ENCODE peak calls at places on chromosomes 11 and 22, in eight cellular contexts. K, U, Q, G, F, Z, S and J are unnamed samples. For H3K9me3, the result is how much of the 10 kb centered on the place peaks cover.

GRCh38 chr22:22706253-22706940 is 62.0 kb downstream of the GGTLC2 start:
- DNase-seq in K (no peak), U (no peak), Q (no peak), G (no peak), F (no peak), Z (no peak), S (no peak), J (no peak)

GRCh38 chr22:18968011-18968749 is 32.1 kb upstream of the PRODH start:
- DNase-seq in K (no peak), U (no peak), Q (peak), G (peak), F (peak), Z (no peak), S (peak), J (no peak)

GRCh38 chr11:9073826-9074225 is 17.6 kb downstream of the SCUBE2 start:
- DNase-seq in K (peak), U (no peak), Q (no peak), G (no peak), F (no peak), Z (no peak), S (no peak), J (no peak)

GRCh38 chr11:77207618-77208313 is 79.7 kb downstream of the MYO7A start:
- DNase-seq in K (no peak), U (no peak), Q (peak), G (no peak), F (no peak), Z (no peak), S (no peak), J (no peak)

GRCh38 chr11:57547854-57548377 is 10.5 kb downstream of the SMTNL1 start:
- DNase-seq in K (no peak), U (peak), Q (peak), G (no peak), F (no peak), Z (no peak), S (no peak), J (no peak)

GRCh38 chr22:29817724-29818123 is 20.4 kb downstream of the ASCC2 start:
- DNase-seq in K (no peak), U (no peak), Q (no peak), G (no peak), F (no peak), Z (no peak), S (no peak), J (no peak)

GRCh38 chr22:37735054-37735453 is 38.2 kb downstream of the TRIOBP start:
- DNase-seq in K (no peak), U (no peak), Q (peak), G (no peak), F (no peak), Z (no peak), S (peak), J (no peak)

GRCh38 chr11:68373189-68373809 is 60.9 kb downstream of the LRP5 start:
- DNase-seq in K (no peak), U (no peak), Q (no peak), G (no peak), F (peak), Z (no peak), S (no peak), J (no peak)

GRCh38 chr22:24801906-24802504 is 4.0 kb upstream of the SGSM1 start:
- DNase-seq in K (no peak), U (no peak), Q (no peak), G (peak), F (no peak), Z (no peak), S (no peak), J (no peak)

GRCh38 chr22:46178755-46179505 is 28.6 kb downstream of the PPARA start:
- DNase-seq in K (no peak), U (no peak), Q (no peak), G (no peak), F (no peak), Z (no peak), S (no peak), J (no peak)

GRCh38 chr22:23591203-23591791 is 11.2 kb upstream of the IGLL1 start:
- DNase-seq in K (peak), U (peak), Q (peak), G (peak), F (peak), Z (peak), S (peak), J (peak)

GRCh38 chr22:24325105-24325757 is 54.6 kb downstream of the SPECC1L start:
- DNase-seq in K (peak), U (peak), Q (no peak), G (no peak), F (no peak), Z (no peak), S (no peak), J (no peak)

GRCh38 chr22:38834991-38835390 is 8.8 kb downstream of the NPTXR start:
- DNase-seq in K (no peak), U (no peak), Q (no peak), G (no peak), F (no peak), Z (no peak), S (no peak), J (no peak)

GRCh38 chr11:73310076-73310475 is 2.0 kb downstream of the ARHGEF17 start:
- DNase-seq in K (no peak), U (no peak), Q (no peak), G (no peak), F (peak), Z (no peak), S (no peak), J (no peak)

GRCh38 chr11:34411786-34412185 is 26.9 kb upstream of the CAT start:
- DNase-seq in K (peak), U (no peak), Q (no peak), G (no peak), F (no peak), Z (no peak), S (no peak), J (no peak)

GRCh38 chr11:134667505-134667904 is 255.5 kb upstream of the B3GAT1 start:
- DNase-seq in K (no peak), U (no peak), Q (peak), G (no peak), F (no peak), Z (no peak), S (no peak), J (no peak)

GRCh38 chr11:65553301-65554001 is 4.7 kb downstream of the LTBP3 start:
- DNase-seq in K (no peak), U (peak), Q (peak), G (peak), F (peak), Z (no peak), S (no peak), J (peak)

GRCh38 chr22:20027966-20028854 is 7.3 kb downstream of the TANGO2 start:
- DNase-seq in K (no peak), U (no peak), Q (no peak), G (no peak), F (peak), Z (no peak), S (no peak), J (no peak)

GRCh38 chr11:119726585-119727522 is 2.1 kb downstream of the NECTIN1 start:
- DNase-seq in K (no peak), U (no peak), Q (peak), G (no peak), F (no peak), Z (no peak), S (peak), J (no peak)

GRCh38 chr11:60771879-60772525 is 13.1 kb upstream of the MS4A10 start:
- DNase-seq in K (no peak), U (no peak), Q (no peak), G (no peak), F (peak), Z (no peak), S (no peak), J (no peak)

GRCh38 chr11:73334244-73335203 is 26.4 kb downstream of the ARHGEF17 start:
- DNase-seq in K (peak), U (no peak), Q (peak), G (no peak), F (peak), Z (peak), S (no peak), J (no peak)

GRCh38 chr11:115166826-115167225 is 337.4 kb downstream of the CADM1 start:
- DNase-seq in K (peak), U (no peak), Q (no peak), G (no peak), F (no peak), Z (no peak), S (no peak), J (no peak)

GRCh38 chr22:29587938-29588699 is 7.2 kb upstream of the NIPSNAP1 start:
- DNase-seq in K (peak), U (no peak), Q (no peak), G (no peak), F (no peak), Z (no peak), S (no peak), J (no peak)

GRCh38 chr22:35407352-35407751 is 7.4 kb downstream of the MCM5 start:
- DNase-seq in K (no peak), U (no peak), Q (no peak), G (no peak), F (no peak), Z (no peak), S (no peak), J (no peak)

GRCh38 chr11:12109591-12110196 is 696 bp upstream of the MICAL2 start:
- DNase-seq in K (peak), U (no peak), Q (no peak), G (peak), F (no peak), Z (no peak), S (no peak), J (no peak)

GRCh38 chr22:46390652-46391301 is 55.3 kb downstream of the TRMU start:
- DNase-seq in K (peak), U (no peak), Q (peak), G (no peak), F (peak), Z (no peak), S (no peak), J (no peak)

GRCh38 chr11:111331711-111332479 is 33.5 kb downstream of the POU2AF3 start:
- DNase-seq in K (peak), U (no peak), Q (no peak), G (no peak), F (no peak), Z (no peak), S (no peak), J (no peak)

GRCh38 chr22:48640890-48641771 is 1186.5 kb downstream of the BRD1 start:
- DNase-seq in K (no peak), U (no peak), Q (no peak), G (no peak), F (no peak), Z (no peak), S (no peak), J (no peak)
- H3K9me3 ChIP-seq in K (half or more), U (under half), Q (under half), G (under half), F (under half), Z (under half), S (under half), J (under half)

DNA sequence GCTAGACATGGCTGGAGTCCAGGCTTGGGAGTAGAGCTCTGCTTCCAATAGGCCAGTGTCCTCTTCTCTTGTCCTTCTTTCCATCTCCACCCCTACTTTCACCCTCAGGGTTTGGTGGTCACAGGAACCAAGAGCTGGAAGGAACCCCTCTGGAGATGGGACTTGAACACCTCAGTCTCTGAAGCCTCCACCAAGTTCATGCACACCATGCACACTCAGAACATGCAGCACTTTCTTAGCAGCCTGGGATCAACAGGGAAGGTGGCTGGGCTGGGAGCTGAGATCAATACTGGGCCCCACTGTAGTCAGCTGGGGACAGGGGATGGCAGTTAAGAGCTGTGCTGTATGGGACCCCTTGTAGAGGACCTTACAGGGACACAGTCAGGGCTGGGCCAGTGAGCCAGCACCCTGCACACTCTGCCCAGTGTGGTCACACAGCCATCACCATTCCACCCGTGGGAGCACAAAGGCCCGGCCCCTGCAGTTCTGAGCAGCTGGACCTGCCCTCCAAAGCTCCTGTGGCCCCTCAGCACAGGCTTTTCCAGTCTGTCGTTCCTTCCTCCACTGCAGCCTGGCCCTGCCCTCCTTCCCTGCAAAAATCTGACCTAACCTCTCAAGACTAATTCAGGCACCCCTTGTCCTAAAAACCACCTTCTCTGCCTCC is 47.7 kb downstream of the GAB4 start:
- DNase-seq in K (no peak), U (no peak), Q (no peak), G (no peak), F (no peak), Z (no peak), S (no peak), J (no peak)
- H3K9me3 ChIP-seq in K (under half), U (under half), Q (under half), G (under half), F (under half), Z (under half), S (under half), J (under half)

GRCh38 chr22:11629661-11630385 is 3898.2 kb upstream of the OR11H1 start:
- DNase-seq in K (no peak), U (no peak), Q (no peak), G (no peak), F (peak), Z (no peak), S (no peak), J (no peak)

GRCh38 chr22:11628651-11629511 is 3899.1 kb upstream of the OR11H1 start:
- DNase-seq in K (no peak), U (no peak), Q (no peak), G (no peak), F (peak), Z (no peak), S (no peak), J (no peak)

GRCh38 chr22:11627436-11627797 is 3900.6 kb upstream of the OR11H1 start:
- DNase-seq in K (no peak), U (no peak), Q (no peak), G (no peak), F (peak), Z (no peak), S (no peak), J (no peak)

GRCh38 chr22:11627798-11628650 is 3900.0 kb upstream of the OR11H1 start:
- DNase-seq in K (no peak), U (no peak), Q (no peak), G (no peak), F (peak), Z (no peak), S (no peak), J (no peak)

GRCh38 chr22:11626422-11626773 is 3901.6 kb upstream of the OR11H1 start:
- DNase-seq in K (no peak), U (no peak), Q (no peak), G (no peak), F (no peak), Z (no peak), S (no peak), J (no peak)
- H3K9me3 ChIP-seq in K (half or more), U (under half), Q (half or more), G (under half), F (under half), Z (under half), S (under half), J (under half)

DNA sequence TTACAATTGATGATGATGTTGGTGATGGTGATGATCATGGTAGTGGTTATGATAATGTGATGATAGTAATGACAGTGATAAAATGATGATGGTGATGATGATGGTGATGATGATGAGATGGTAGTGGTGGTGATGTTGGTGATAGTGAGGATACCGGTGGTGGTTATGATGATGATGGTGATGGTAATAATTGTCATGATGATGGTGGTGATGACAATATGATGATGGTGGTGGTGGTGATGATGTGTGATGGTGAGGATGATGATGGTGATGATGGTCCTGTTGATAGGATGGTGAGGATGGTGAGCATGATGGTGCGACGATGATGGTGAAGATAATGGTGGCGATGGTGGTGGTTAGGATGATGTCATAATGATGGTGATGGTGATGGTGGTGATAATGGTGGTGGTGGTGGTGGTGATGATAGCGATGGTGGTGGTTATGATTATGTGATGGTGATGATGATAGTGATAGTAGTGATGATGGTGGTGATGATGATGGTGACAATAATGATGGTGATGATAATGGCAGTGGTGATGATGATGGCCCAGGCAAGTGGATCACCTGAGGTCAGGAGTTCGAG is 1129.9 kb downstream of the BRD1 start:
- DNase-seq in K (no peak), U (no peak), Q (no peak), G (no peak), F (no peak), Z (no peak), S (no peak), J (no peak)
- H3K9me3 ChIP-seq in K (under half), U (under half), Q (under half), G (under half), F (under half), Z (under half), S (under half), J (under half)

GRCh38 chr22:48895341-48895740 is 932.3 kb downstream of the BRD1 start:
- DNase-seq in K (no peak), U (no peak), Q (no peak), G (no peak), F (no peak), Z (no peak), S (no peak), J (no peak)
- H3K9me3 ChIP-seq in K (half or more), U (under half), Q (under half), G (under half), F (under half), Z (under half), S (under half), J (under half)

DNA sequence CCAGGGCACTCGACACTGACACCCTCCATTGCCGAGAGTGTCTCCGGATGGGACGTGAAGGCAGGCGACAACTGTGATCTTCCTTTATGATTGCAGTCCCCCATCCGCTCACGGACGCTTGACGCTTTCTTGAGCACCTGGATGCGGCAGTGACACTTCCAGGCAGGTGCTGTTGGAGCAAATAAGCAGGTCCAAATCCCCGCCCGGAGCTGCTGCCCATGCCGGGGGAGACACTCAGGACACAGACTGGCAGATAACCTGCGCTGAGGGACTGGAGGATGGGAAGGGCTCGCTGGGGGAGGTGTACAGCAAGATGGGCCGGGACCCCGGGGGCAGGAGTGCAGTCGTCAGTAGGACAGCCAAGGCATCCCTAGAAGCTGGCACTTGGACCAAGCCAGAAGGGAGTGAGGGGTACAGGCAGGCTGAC is 1403.5 kb downstream of the BRD1 start:
- DNase-seq in K (no peak), U (no peak), Q (no peak), G (no peak), F (no peak), Z (no peak), S (no peak), J (no peak)
- H3K9me3 ChIP-seq in K (half or more), U (under half), Q (under half), G (under half), F (under half), Z (under half), S (under half), J (under half)